ENCODE peak calls at places on chromosomes 3 and 15, in six cellular contexts. One of them, this sample, is unnamed.

GRCh38 chr15:99427668-99428361 is 138.0 kb upstream of the MEF2A start:
- DNase-seq in fibroblast of lung: no peak
- DNase-seq in AG10803: no peak
- DNase-seq in right atrium auricular region: no peak
- DNase-seq in CD8-positive, alpha-beta T cell: no peak
- DNase-seq in left ventricle myocardium inferior: no peak
- DNase-seq in this sample: no peak

GRCh38 chr15:74530771-74531143 is 10.3 kb upstream of the ARID3B start:
- DNase-seq in left ventricle myocardium inferior: no peak
- DNase-seq in CD8-positive, alpha-beta T cell: no peak
- DNase-seq in fibroblast of lung: no peak
- DNase-seq in AG10803: no peak
- DNase-seq in right atrium auricular region: no peak
- DNase-seq in this sample: no peak

GRCh38 chr15:55587321-55588069 is 650 bp downstream of the PYGO1 start:
- DNase-seq in fibroblast of lung: peak; percentile 53
- DNase-seq in left ventricle myocardium inferior: peak; percentile 27
- DNase-seq in CD8-positive, alpha-beta T cell: no peak
- DNase-seq in right atrium auricular region: no peak
- DNase-seq in AG10803: peak; percentile 36
- DNase-seq in this sample: no peak

GRCh38 chr15:29269485-29270168 is at the start of gene NSMCE3:
- DNase-seq in fibroblast of lung: peak; percentile 89
- DNase-seq in left ventricle myocardium inferior: peak; percentile 91
- DNase-seq in right atrium auricular region: peak; percentile 91
- DNase-seq in CD8-positive, alpha-beta T cell: peak; percentile 91
- DNase-seq in AG10803: peak; percentile 85
- DNase-seq in this sample: peak; percentile 89

GRCh38 chr15:66647358-66647757 is 54.7 kb upstream of the SMAD6 start:
- DNase-seq in fibroblast of lung: no peak
- DNase-seq in right atrium auricular region: no peak
- DNase-seq in left ventricle myocardium inferior: peak; percentile 63
- DNase-seq in CD8-positive, alpha-beta T cell: no peak
- DNase-seq in AG10803: no peak
- DNase-seq in this sample: no peak

GRCh38 chr15:64844576-64845140 is 2.9 kb downstream of the PLEKHO2 start:
- DNase-seq in fibroblast of lung: no peak
- DNase-seq in CD8-positive, alpha-beta T cell: peak; percentile 34
- DNase-seq in AG10803: no peak
- DNase-seq in right atrium auricular region: no peak
- DNase-seq in left ventricle myocardium inferior: no peak
- DNase-seq in this sample: no peak

GRCh38 chr3:14780927-14781507 is 37.7 kb upstream of the FGD5 start:
- DNase-seq in CD8-positive, alpha-beta T cell: no peak
- DNase-seq in right atrium auricular region: no peak
- DNase-seq in fibroblast of lung: peak; percentile 64
- DNase-seq in AG10803: peak; percentile 49
- DNase-seq in left ventricle myocardium inferior: peak; percentile 64
- DNase-seq in this sample: no peak

GRCh38 chr15:81296673-81297072 is 27.3 kb downstream of the STARD5 start:
- DNase-seq in fibroblast of lung: no peak
- DNase-seq in left ventricle myocardium inferior: peak; percentile 47
- DNase-seq in AG10803: no peak
- DNase-seq in right atrium auricular region: no peak
- DNase-seq in CD8-positive, alpha-beta T cell: peak; percentile 79
- DNase-seq in this sample: no peak

GRCh38 chr15:51737538-51738305 is at the start of gene LYSMD2:
- DNase-seq in right atrium auricular region: peak; percentile 81
- DNase-seq in AG10803: peak; percentile 49
- DNase-seq in CD8-positive, alpha-beta T cell: peak; percentile 71
- DNase-seq in left ventricle myocardium inferior: peak; percentile 88
- DNase-seq in fibroblast of lung: peak; percentile 40
- DNase-seq in this sample: peak; percentile 53

GRCh38 chr15:89492111-89492641 is 4.2 kb downstream of the RHCG start:
- DNase-seq in fibroblast of lung: no peak
- DNase-seq in right atrium auricular region: no peak
- DNase-seq in AG10803: no peak
- DNase-seq in CD8-positive, alpha-beta T cell: no peak
- DNase-seq in left ventricle myocardium inferior: no peak
- DNase-seq in this sample: no peak

GRCh38 chr3:186930143-186930638 is at the start of gene ST6GAL1:
- DNase-seq in left ventricle myocardium inferior: peak; percentile 77
- DNase-seq in AG10803: no peak
- DNase-seq in CD8-positive, alpha-beta T cell: peak; percentile 73
- DNase-seq in fibroblast of lung: peak; percentile 63
- DNase-seq in right atrium auricular region: peak; percentile 81
- DNase-seq in this sample: no peak

GRCh38 chr15:78540955-78541743 is 905 bp downstream of the PSMA4 start:
- DNase-seq in fibroblast of lung: peak; percentile 38
- DNase-seq in left ventricle myocardium inferior: no peak
- DNase-seq in right atrium auricular region: no peak
- DNase-seq in CD8-positive, alpha-beta T cell: no peak
- DNase-seq in AG10803: peak; percentile 5
- DNase-seq in this sample: no peak

GRCh38 chr3:143249014-143249413 is 129.4 kb downstream of the CHST2 start:
- DNase-seq in AG10803: no peak
- DNase-seq in left ventricle myocardium inferior: no peak
- DNase-seq in right atrium auricular region: no peak
- DNase-seq in fibroblast of lung: no peak
- DNase-seq in CD8-positive, alpha-beta T cell: no peak
- DNase-seq in this sample: no peak

GRCh38 chr3:140008693-140008980 is 73.7 kb downstream of the CLSTN2 start:
- DNase-seq in fibroblast of lung: no peak
- DNase-seq in right atrium auricular region: no peak
- DNase-seq in AG10803: no peak
- DNase-seq in left ventricle myocardium inferior: no peak
- DNase-seq in CD8-positive, alpha-beta T cell: no peak
- DNase-seq in this sample: no peak

GRCh38 chr3:119311191-119311925 is 17.2 kb downstream of the ARHGAP31 start:
- DNase-seq in left ventricle myocardium inferior: no peak
- DNase-seq in AG10803: peak; percentile 80
- DNase-seq in CD8-positive, alpha-beta T cell: no peak
- DNase-seq in fibroblast of lung: peak; percentile 55
- DNase-seq in right atrium auricular region: no peak
- DNase-seq in this sample: no peak

GRCh38 chr15:43930079-43930478 is 103.3 kb downstream of the WDR76 start:
- DNase-seq in right atrium auricular region: no peak
- DNase-seq in AG10803: peak; percentile 31
- DNase-seq in CD8-positive, alpha-beta T cell: no peak
- DNase-seq in left ventricle myocardium inferior: no peak
- DNase-seq in fibroblast of lung: no peak
- DNase-seq in this sample: no peak

GRCh38 chr15:85116925-85117646 is 135.4 kb downstream of the PDE8A start:
- DNase-seq in fibroblast of lung: no peak
- DNase-seq in CD8-positive, alpha-beta T cell: no peak
- DNase-seq in AG10803: no peak
- DNase-seq in left ventricle myocardium inferior: no peak
- DNase-seq in right atrium auricular region: no peak
- DNase-seq in this sample: no peak

GRCh38 chr3:139893264-139893962 is 41.6 kb upstream of the CLSTN2 start:
- DNase-seq in fibroblast of lung: no peak
- DNase-seq in AG10803: no peak
- DNase-seq in CD8-positive, alpha-beta T cell: no peak
- DNase-seq in right atrium auricular region: peak; percentile 68
- DNase-seq in left ventricle myocardium inferior: peak; percentile 19
- DNase-seq in this sample: no peak

GRCh38 chr15:40040770-40041169 is 1.8 kb upstream of the SRP14 start:
- DNase-seq in right atrium auricular region: no peak
- DNase-seq in CD8-positive, alpha-beta T cell: no peak
- DNase-seq in left ventricle myocardium inferior: no peak
- DNase-seq in AG10803: no peak
- DNase-seq in fibroblast of lung: no peak
- DNase-seq in this sample: no peak

GRCh38 chr3:176190755-176191154 is 1006.5 kb downstream of the TBL1XR1 start:
- DNase-seq in left ventricle myocardium inferior: no peak
- DNase-seq in CD8-positive, alpha-beta T cell: no peak
- DNase-seq in right atrium auricular region: no peak
- DNase-seq in AG10803: no peak
- DNase-seq in fibroblast of lung: no peak
- DNase-seq in this sample: no peak

GRCh38 chr3:41258239-41258800 is 59.0 kb downstream of the CTNNB1 start:
- DNase-seq in right atrium auricular region: no peak
- DNase-seq in AG10803: peak; percentile 23
- DNase-seq in CD8-positive, alpha-beta T cell: no peak
- DNase-seq in fibroblast of lung: no peak
- DNase-seq in left ventricle myocardium inferior: no peak
- DNase-seq in this sample: no peak

GRCh38 chr3:53009826-53010539 is 35.9 kb downstream of the SFMBT1 start:
- DNase-seq in CD8-positive, alpha-beta T cell: no peak
- DNase-seq in AG10803: no peak
- DNase-seq in right atrium auricular region: no peak
- DNase-seq in fibroblast of lung: no peak
- DNase-seq in left ventricle myocardium inferior: no peak
- DNase-seq in this sample: no peak

GRCh38 chr3:126835472-126836219 is 131.6 kb downstream of the CHCHD6 start:
- DNase-seq in fibroblast of lung: peak; percentile 38
- DNase-seq in AG10803: peak; percentile 61
- DNase-seq in CD8-positive, alpha-beta T cell: no peak
- DNase-seq in right atrium auricular region: peak; percentile 42
- DNase-seq in left ventricle myocardium inferior: no peak
- DNase-seq in this sample: no peak

DNA sequence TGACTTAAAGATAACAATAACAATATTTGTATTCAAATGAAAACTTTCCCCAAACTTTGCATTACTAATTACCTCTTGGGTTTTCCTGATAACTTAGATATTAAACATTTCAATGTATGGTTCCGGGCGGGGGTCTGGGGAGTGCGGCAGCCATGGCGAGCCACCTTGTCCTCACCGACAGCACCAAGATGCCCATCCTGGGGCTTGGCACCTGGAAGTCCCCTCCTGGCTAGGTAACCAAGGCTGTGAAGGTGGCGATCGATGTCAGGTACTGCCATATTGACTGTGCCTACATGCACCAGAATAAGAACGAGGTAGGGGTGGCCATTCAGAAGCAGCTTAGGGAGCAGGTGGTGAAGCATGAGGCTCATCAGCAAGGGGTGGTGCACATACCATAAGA is 478.7 kb downstream of the CNTN3 start:
- DNase-seq in AG10803: no peak
- DNase-seq in fibroblast of lung: no peak
- DNase-seq in right atrium auricular region: no peak
- DNase-seq in left ventricle myocardium inferior: no peak
- DNase-seq in CD8-positive, alpha-beta T cell: no peak
- DNase-seq in this sample: no peak
- TF ChIP-seq CTCF in AG10803: no peak
- TF ChIP-seq CTCF in fibroblast of lung: no peak
- TF ChIP-seq CTCF in right atrium auricular region: no peak
- TF ChIP-seq CTCF in left ventricle myocardium inferior: no peak
- TF ChIP-seq CTCF in CD8-positive, alpha-beta T cell: no peak
- TF ChIP-seq CTCF in this sample: no peak

DNA sequence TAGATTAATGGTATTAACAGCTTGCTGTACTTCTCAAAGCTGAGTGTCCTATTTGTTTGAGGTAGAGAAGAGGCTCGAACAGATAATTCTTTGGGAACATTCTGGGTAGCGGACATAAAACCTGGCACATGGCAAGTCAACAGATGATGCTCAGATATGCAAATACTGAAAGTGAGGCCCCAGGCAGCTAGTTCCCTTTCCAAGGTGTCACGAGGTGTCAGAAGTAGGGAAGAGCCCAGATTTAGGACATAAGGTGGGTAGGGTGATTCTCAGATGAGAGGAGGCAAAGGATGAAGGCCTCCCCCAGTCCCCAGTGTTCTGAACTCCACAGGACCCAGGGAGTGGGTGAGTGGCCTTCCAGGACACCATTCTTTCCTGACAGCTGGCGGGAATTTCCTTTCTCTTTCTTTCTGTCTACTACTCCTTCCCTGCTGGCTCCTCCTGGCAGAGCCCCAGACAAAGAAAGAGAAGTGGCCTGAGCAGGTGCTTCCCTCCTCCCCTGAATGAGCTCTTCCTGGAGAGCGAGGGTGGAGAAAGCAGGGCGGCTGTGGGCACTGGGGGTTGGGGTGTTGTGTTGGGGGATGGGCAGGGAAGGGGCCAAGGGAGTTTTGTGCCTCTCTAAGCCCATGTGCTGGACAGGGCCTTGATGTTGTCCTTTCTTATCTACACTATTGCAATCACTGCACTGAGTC is 87.5 kb downstream of the CORO2B start:
- DNase-seq in left ventricle myocardium inferior: no peak
- DNase-seq in AG10803: no peak
- DNase-seq in fibroblast of lung: no peak
- DNase-seq in CD8-positive, alpha-beta T cell: no peak
- DNase-seq in right atrium auricular region: no peak
- DNase-seq in this sample: no peak
- H3K4me3 ChIP-seq in left ventricle myocardium inferior: no peak overlapping the region
- H3K4me3 ChIP-seq in AG10803: no peak overlapping the region
- H3K4me3 ChIP-seq in fibroblast of lung: no peak overlapping the region
- H3K4me3 ChIP-seq in CD8-positive, alpha-beta T cell: no peak overlapping the region
- H3K4me3 ChIP-seq in right atrium auricular region: no peak overlapping the region
- H3K4me3 ChIP-seq in this sample: no peak overlapping the region

GRCh38 chr3:12313519-12313918 is 24.6 kb downstream of the PPARG start:
- DNase-seq in AG10803: no peak
- DNase-seq in left ventricle myocardium inferior: no peak
- DNase-seq in right atrium auricular region: no peak
- DNase-seq in fibroblast of lung: no peak
- DNase-seq in CD8-positive, alpha-beta T cell: no peak
- DNase-seq in this sample: no peak
- TF ChIP-seq CTCF in AG10803: no peak
- TF ChIP-seq CTCF in left ventricle myocardium inferior: no peak
- TF ChIP-seq CTCF in right atrium auricular region: no peak
- TF ChIP-seq CTCF in fibroblast of lung: no peak
- TF ChIP-seq CTCF in CD8-positive, alpha-beta T cell: no peak
- TF ChIP-seq CTCF in this sample: no peak

GRCh38 chr3:10008588-10009344 is 17.5 kb upstream of the FANCD2 start:
- DNase-seq in CD8-positive, alpha-beta T cell: peak; percentile 74
- DNase-seq in fibroblast of lung: peak; percentile 71
- DNase-seq in AG10803: peak; percentile 63
- DNase-seq in left ventricle myocardium inferior: peak; percentile 92
- DNase-seq in right atrium auricular region: peak; percentile 91
- DNase-seq in this sample: peak; percentile 70

GRCh38 chr3:10012106-10012505 is 14.1 kb upstream of the FANCD2 start:
- DNase-seq in fibroblast of lung: no peak
- DNase-seq in right atrium auricular region: no peak
- DNase-seq in AG10803: no peak
- DNase-seq in left ventricle myocardium inferior: no peak
- DNase-seq in CD8-positive, alpha-beta T cell: no peak
- DNase-seq in this sample: no peak

GRCh38 chr3:10010546-10011465 is 15.4 kb upstream of the FANCD2 start:
- DNase-seq in left ventricle myocardium inferior: peak; percentile 97
- DNase-seq in AG10803: peak; percentile 84
- DNase-seq in fibroblast of lung: peak; percentile 86
- DNase-seq in right atrium auricular region: peak; percentile 95
- DNase-seq in CD8-positive, alpha-beta T cell: peak; percentile 76
- DNase-seq in this sample: peak; percentile 96

GRCh38 chr3:10015476-10015904 is 10.7 kb upstream of the FANCD2 start:
- DNase-seq in right atrium auricular region: peak; percentile 97
- DNase-seq in AG10803: peak; percentile 98
- DNase-seq in left ventricle myocardium inferior: peak; percentile 84
- DNase-seq in CD8-positive, alpha-beta T cell: no peak
- DNase-seq in fibroblast of lung: peak; percentile 99
- DNase-seq in this sample: peak; percentile 71

DNA sequence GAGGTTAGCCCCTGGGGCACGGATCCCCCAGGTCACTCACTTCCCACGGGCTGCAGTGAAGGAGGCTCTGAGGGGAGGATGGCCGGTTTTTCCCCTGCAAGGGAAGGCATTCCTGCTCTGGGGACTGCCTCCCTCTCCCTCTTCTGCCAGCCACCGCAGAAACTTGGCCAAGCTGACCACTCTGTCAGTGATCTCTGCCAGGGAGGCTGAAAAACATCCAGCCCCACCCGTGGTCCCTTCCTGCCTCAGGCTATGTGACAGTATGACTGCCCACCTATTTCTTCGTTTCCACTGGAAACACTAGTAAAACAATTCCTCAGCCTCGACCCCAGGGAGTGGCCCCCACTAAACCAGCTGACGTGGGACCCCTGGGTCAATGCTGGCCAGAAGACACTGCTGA is 14.6 kb upstream of the FANCD2 start:
- DNase-seq in right atrium auricular region: no peak
- DNase-seq in left ventricle myocardium inferior: no peak
- DNase-seq in CD8-positive, alpha-beta T cell: no peak
- DNase-seq in fibroblast of lung: no peak
- DNase-seq in AG10803: peak; percentile 62
- DNase-seq in this sample: no peak
- H3K4me3 ChIP-seq in right atrium auricular region: peak overlapping the region; percentile 73
- H3K4me3 ChIP-seq in left ventricle myocardium inferior: peak overlapping the region; percentile 84
- H3K4me3 ChIP-seq in CD8-positive, alpha-beta T cell: no peak overlapping the region
- H3K4me3 ChIP-seq in fibroblast of lung: peak overlapping the region; percentile 83
- H3K4me3 ChIP-seq in AG10803: peak overlapping the region; percentile 53
- H3K4me3 ChIP-seq in this sample: peak overlapping the region; percentile 75

This sample was measured in dorsolateral prefrontal cortex.